ENCODE peak calls at places on chromosomes 2 and 18, in five cellular contexts. K is GM12878, T is HCT116, Q is K562, V is SK-N-SH. M is an unnamed sample.

GRCh38 chr2:641501-642430 is 35.4 kb downstream of the TMEM18 start:
- DNase-seq in K (no peak), T (no peak), Q (no peak), V (no peak), M (no peak)

GRCh38 chr2:128358941-128359731 is 40.5 kb upstream of the HS6ST1 start:
- DNase-seq in K (no peak), T (no peak), Q (no peak), V (no peak), M (no peak)

GRCh38 chr2:150690870-150691269 is 203.4 kb upstream of the RND3 start:
- DNase-seq in K (no peak), T (no peak), Q (no peak), V (no peak), M (no peak)

GRCh38 chr2:241257419-241258032 is 57.9 kb downstream of the HDLBP start:
- DNase-seq in K (no peak), T (no peak), Q (no peak), V (no peak), M (no peak)

GRCh38 chr2:35503738-35504160 is 851.8 kb upstream of the CRIM1 start:
- DNase-seq in K (no peak), T (no peak), Q (no peak), V (no peak), M (no peak)

GRCh38 chr2:85795331-85796045 is 41.7 kb downstream of the ATOH8 start:
- DNase-seq in K (no peak), T (no peak), Q (no peak), V (peak), M (no peak)

GRCh38 chr2:19799881-19800780 is 101.7 kb downstream of the TTC32 start:
- DNase-seq in K (no peak), T (no peak), Q (no peak), V (no peak), M (no peak)

GRCh38 chr2:54830546-54830945 is 107.1 kb downstream of the EML6 start:
- DNase-seq in K (no peak), T (no peak), Q (no peak), V (no peak), M (no peak)

GRCh38 chr18:57523171-57523956 is 63.1 kb downstream of the FECH start:
- DNase-seq in K (no peak), T (no peak), Q (no peak), V (no peak), M (no peak)

GRCh38 chr2:29072251-29072650 is 2.1 kb downstream of the PCARE start:
- DNase-seq in K (no peak), T (no peak), Q (no peak), V (no peak), M (no peak)

GRCh38 chr2:100066856-100067255 is 75.5 kb downstream of the AFF3 start:
- DNase-seq in K (no peak), T (no peak), Q (no peak), V (no peak), M (no peak)

GRCh38 chr2:85920810-85921545 is 32.2 kb upstream of the ST3GAL5 start:
- DNase-seq in K (no peak), T (no peak), Q (no peak), V (no peak), M (no peak)

GRCh38 chr18:6146309-6146661 is 251.0 kb upstream of the TMEM200C start:
- DNase-seq in K (no peak), T (no peak), Q (no peak), V (no peak), M (no peak)

GRCh38 chr2:121071058-121071504 is 213.9 kb downstream of the TFCP2L1 start:
- DNase-seq in K (no peak), T (peak), Q (peak), V (peak), M (peak)

GRCh38 chr2:88303865-88304264 is 133.7 kb downstream of the THNSL2 start:
- DNase-seq in K (no peak), T (no peak), Q (no peak), V (no peak), M (no peak)
- TF ChIP-seq ZBTB33 in K (no peak), T (no peak), Q (no peak), V (no peak), M (no peak)

GRCh38 chr2:31413876-31414550 is 529 bp downstream of the XDH start:
- DNase-seq in K (no peak), T (no peak), Q (no peak), V (peak), M (no peak)
- H2AFZ ChIP-seq in K (no peak), T (no peak), Q (no peak), V (no peak), M (no peak)

DNA sequence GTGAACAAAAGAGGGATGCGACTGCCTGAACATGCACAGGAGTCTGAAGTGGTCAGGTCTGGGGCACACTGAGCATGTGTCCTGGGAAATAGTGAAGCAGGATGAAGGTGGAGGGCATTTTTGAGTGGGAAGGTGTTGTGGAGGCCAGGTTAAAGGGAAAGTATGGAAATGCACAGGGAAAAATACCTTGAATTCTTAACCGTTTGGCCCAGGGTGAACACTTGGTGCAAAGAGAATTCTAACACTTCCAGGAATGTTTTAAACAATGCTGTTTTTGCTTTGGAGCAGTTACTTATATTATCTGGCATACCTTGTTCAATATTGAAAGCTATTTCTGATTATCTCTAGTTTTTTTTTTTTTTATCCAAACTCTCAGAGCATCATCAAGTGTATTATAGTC is 623.5 kb downstream of the DCC start:
- DNase-seq in K (no peak), T (no peak), Q (no peak), V (no peak), M (no peak)
- TF ChIP-seq ZBTB33 in K (no peak), T (no peak), Q (no peak), V (no peak), M (no peak)

GRCh38 chr18:45596048-45596447 is 19.2 kb upstream of the SLC14A2 start:
- DNase-seq in K (no peak), T (no peak), Q (no peak), V (no peak), M (no peak)
- H2AFZ ChIP-seq in K (no peak), T (no peak), Q (no peak), V (no peak), M (no peak)

GRCh38 chr2:174878537-174879147 is 114.4 kb upstream of the CHRNA1 start:
- DNase-seq in K (no peak), T (no peak), Q (no peak), V (peak), M (no peak)
- TF ChIP-seq ZBTB33 in K (no peak), T (no peak), Q (no peak), V (no peak), M (no peak)

GRCh38 chr18:8468911-8469310 is 140.3 kb upstream of the RAB12 start:
- DNase-seq in K (no peak), T (no peak), Q (no peak), V (no peak), M (no peak)
- H2AFZ ChIP-seq in K (no peak), T (no peak), Q (no peak), V (no peak), M (no peak)

GRCh38 chr2:119102964-119103363 is 55.6 kb downstream of the C1QL2 start:
- DNase-seq in K (no peak), T (no peak), Q (no peak), V (no peak), M (no peak)
- TF ChIP-seq ZBTB33 in K (no peak), T (no peak), Q (no peak), V (no peak), M (no peak)

M was measured in HepG2.